ENCODE peak calls at places on chromosomes 3 and 15, in seven cellular contexts. L is C1 segment of cervical spinal cord, P is NCI-H1694 treated with DMSO at 0.1 percent for 48 hours, B is left ventricle myocardium inferior, I is mesendoderm, X is T follicular helper cell, U is globus pallidus. E is an unnamed sample.
A peak's percentile ranks its signal among the peaks of the same experiment; 100 is the strongest.

GRCh38 chr3:45995370-45996192 is at the start of gene FYCO1:
- DNase-seq in L (peak; percentile 87), P (peak; percentile 20), B (peak; percentile 96), I (peak; percentile 93), X (peak; percentile 78), U (peak; percentile 89), E (no peak)

GRCh38 chr15:63481105-63481810 is 23.1 kb upstream of the USP3 start:
- DNase-seq in L (no peak), P (no peak), B (no peak), I (no peak), X (no peak), U (no peak), E (no peak)

GRCh38 chr15:99058421-99058870 is 46.4 kb upstream of the SYNM start:
- DNase-seq in L (no peak), P (no peak), B (no peak), I (no peak), X (no peak), U (peak; percentile 6), E (no peak)

GRCh38 chr3:180467177-180467576 is 134.8 kb upstream of the TTC14 start:
- DNase-seq in L (no peak), P (no peak), B (no peak), I (no peak), X (no peak), U (no peak), E (no peak)

GRCh38 chr3:54756330-54756731 is 171.5 kb downstream of the LRTM1 start:
- DNase-seq in L (no peak), P (no peak), B (no peak), I (peak; percentile 57), X (no peak), U (no peak), E (no peak)

GRCh38 chr3:124920718-124921117 is 13.8 kb downstream of the MUC13 start:
- DNase-seq in L (no peak), P (no peak), B (peak; percentile 26), I (no peak), X (no peak), U (peak; percentile 65), E (no peak)

GRCh38 chr15:63880744-63881143 is 47.0 kb upstream of the HERC1 start:
- DNase-seq in L (no peak), P (no peak), B (no peak), I (no peak), X (no peak), U (no peak), E (no peak)

GRCh38 chr15:73683624-73684536 is at the start of gene CD276:
- DNase-seq in L (peak; percentile 65), P (no peak), B (peak; percentile 83), I (peak; percentile 86), X (no peak), U (peak; percentile 51), E (no peak)

GRCh38 chr3:43296565-43296964 is 10.2 kb downstream of the SNRK start:
- DNase-seq in L (no peak), P (no peak), B (no peak), I (no peak), X (peak; percentile 51), U (peak; percentile 29), E (no peak)

GRCh38 chr3:26437678-26438077 is 184.9 kb upstream of the LRRC3B start:
- DNase-seq in L (no peak), P (no peak), B (no peak), I (peak; percentile 76), X (no peak), U (no peak), E (no peak)

GRCh38 chr3:9412293-9412692 is 14.9 kb downstream of the SETD5 start:
- DNase-seq in L (no peak), P (no peak), B (no peak), I (no peak), X (no peak), U (no peak), E (no peak)

GRCh38 chr15:95716708-95717107 is 613.8 kb upstream of the NR2F2 start:
- DNase-seq in L (no peak), P (no peak), B (no peak), I (no peak), X (no peak), U (no peak), E (no peak)

GRCh38 chr3:33718595-33718907 is 497 bp upstream of the CLASP2 start:
- DNase-seq in L (peak; percentile 29), P (no peak), B (no peak), I (no peak), X (no peak), U (no peak), E (no peak)

GRCh38 chr3:132867526-132867925 is 145.3 kb upstream of the NPHP3 start:
- DNase-seq in L (no peak), P (no peak), B (no peak), I (no peak), X (no peak), U (no peak), E (no peak)

GRCh38 chr3:184766555-184767261 is 45.3 kb upstream of the VPS8 start:
- DNase-seq in L (no peak), P (no peak), B (no peak), I (peak; percentile 74), X (no peak), U (no peak), E (no peak)

GRCh38 chr15:28117591-28117990 is 18.5 kb upstream of the OCA2 start:
- DNase-seq in L (no peak), P (no peak), B (no peak), I (no peak), X (no peak), U (no peak), E (no peak)

GRCh38 chr15:50808728-50809127 is 43.2 kb upstream of the SPPL2A start:
- DNase-seq in L (no peak), P (no peak), B (no peak), I (no peak), X (no peak), U (no peak), E (no peak)

GRCh38 chr3:46922871-46923558 is 45.5 kb downstream of the PTH1R start:
- DNase-seq in L (no peak), P (no peak), B (no peak), I (no peak), X (no peak), U (no peak), E (no peak)

GRCh38 chr3:33438871-33439270 is 1.3 kb downstream of the UBP1 start:
- DNase-seq in L (no peak), P (no peak), B (no peak), I (no peak), X (no peak), U (no peak), E (no peak)

GRCh38 chr3:31924628-31925270 is 56.3 kb downstream of the OSBPL10 start:
- DNase-seq in L (no peak), P (no peak), B (no peak), I (no peak), X (no peak), U (no peak), E (no peak)

GRCh38 chr3:18812316-18812715 is 336.0 kb upstream of the KCNH8 start:
- DNase-seq in L (no peak), P (no peak), B (no peak), I (no peak), X (no peak), U (no peak), E (no peak)

GRCh38 chr3:146625117-146625775 is 20.1 kb upstream of the PLSCR5 start:
- DNase-seq in L (no peak), P (no peak), B (no peak), I (no peak), X (no peak), U (peak; percentile 6), E (no peak)

GRCh38 chr3:127457746-127458145 is 132.8 kb downstream of the TPRA1 start:
- DNase-seq in L (no peak), P (no peak), B (no peak), I (no peak), X (no peak), U (no peak), E (no peak)